ENCODE peak calls at places on chromosomes 12 and 14, in nine cellular contexts. C is GM04503; S is OCI-LY7; H is skeletal muscle cell; D is Right ventricle myocardium superior; L is NCI-H1092 treated with DMSO at 0.1 percent for 48 hours; P is stimulated activated CD4-positive, alpha-beta T cell treated with anti-CD3 and anti-CD28 coated beads, Interleukin-4, amount 100 ng/mL, for 4 hours; O is fibroblast of the aortic adventitia; I is AG04449. K is an unnamed sample.

GRCh38 chr12:45299132-45299692 is 83.3 kb downstream of the ANO6 start:
- DNase-seq in D (no peak), C (peak), L (no peak), P (no peak), O (peak), I (peak), S (no peak), H (no peak), K (no peak)

GRCh38 chr12:57904426-57904825 is 36.9 kb upstream of the ATP23 start:
- DNase-seq in D (no peak), P (no peak), S (peak), H (no peak), I (no peak), O (no peak), C (no peak), L (no peak), K (no peak)

GRCh38 chr14:96274122-96274910 is 18.3 kb downstream of the BDKRB1 start:
- DNase-seq in C (peak), P (no peak), S (no peak), H (peak), L (no peak), I (peak), D (no peak), O (peak), K (no peak)

GRCh38 chr14:100889641-100890040 is 13.9 kb downstream of the RTL1 start:
- DNase-seq in L (no peak), D (peak), C (no peak), O (no peak), I (no peak), S (no peak), H (no peak), P (no peak), K (no peak)

GRCh38 chr12:124024263-124024678 is 51.3 kb downstream of the ZNF664 start:
- DNase-seq in O (peak), P (no peak), H (no peak), C (no peak), S (no peak), I (no peak), L (no peak), D (no peak), K (no peak)

GRCh38 chr12:90010089-90010488 is 301.5 kb upstream of the ATP2B1 start:
- DNase-seq in S (no peak), P (no peak), D (no peak), C (no peak), I (no peak), H (no peak), L (no peak), O (no peak), K (no peak)

GRCh38 chr14:99602054-99602787 is 1.8 kb downstream of the CCDC85C start:
- DNase-seq in S (no peak), H (no peak), I (no peak), C (no peak), P (no peak), L (peak), O (no peak), D (no peak), K (no peak)

GRCh38 chr12:47744005-47744651 is 14.6 kb downstream of the RAPGEF3 start:
- DNase-seq in D (no peak), P (peak), H (no peak), L (peak), S (peak), I (no peak), O (no peak), C (no peak), K (peak)

GRCh38 chr12:117093918-117094630 is 5.1 kb downstream of the TESC start:
- DNase-seq in C (no peak), P (no peak), O (no peak), D (no peak), I (no peak), L (no peak), H (no peak), S (no peak), K (no peak)